ENCODE peak calls at places on chromosomes 7 and 10, in five cellular contexts. B is upper lobe of left lung, X is tibial nerve, P is transverse colon, L is A549. W is an unnamed sample.

GRCh38 chr7:81175291-81175942 is 256.6 kb upstream of the SEMA3C start:
- DNase-seq in B (no peak), X (no peak), P (no peak), L (peak), W (no peak)

GRCh38 chr10:103491729-103492364 is 1.7 kb upstream of the NEURL1 start:
- DNase-seq in B (no peak), X (no peak), P (no peak), L (peak), W (no peak)

GRCh38 chr10:110163841-110164240 is 43.6 kb upstream of the MXI1 start:
- DNase-seq in B (no peak), X (no peak), P (no peak), L (no peak), W (no peak)

GRCh38 chr7:111329367-111330234 is 232.7 kb downstream of the IMMP2L start:
- DNase-seq in B (no peak), X (no peak), P (no peak), L (peak), W (no peak)

GRCh38 chr7:43553999-43554398 is 28.9 kb upstream of the STK17A start:
- DNase-seq in B (peak), X (no peak), P (no peak), L (no peak), W (no peak)

GRCh38 chr7:102426268-102427031 is 6.9 kb upstream of the ORAI2 start:
- DNase-seq in B (peak), X (no peak), P (peak), L (no peak), W (no peak)

GRCh38 chr10:110241407-110241806 is 34.0 kb downstream of the MXI1 start:
- DNase-seq in B (no peak), X (no peak), P (no peak), L (no peak), W (no peak)

GRCh38 chr7:139855498-139856270 is 26.6 kb downstream of the TBXAS1 start:
- DNase-seq in B (peak), X (no peak), P (peak), L (no peak), W (no peak)

GRCh38 chr10:17062493-17063487 is 66.8 kb downstream of the CUBN start:
- DNase-seq in B (no peak), X (peak), P (no peak), L (peak), W (peak)

GRCh38 chr7:158325530-158326381 is 261.9 kb downstream of the PTPRN2 start:
- DNase-seq in B (no peak), X (no peak), P (peak), L (no peak), W (no peak)

GRCh38 chr7:87627634-87627994 is 584 bp upstream of the RUNDC3B start:
- DNase-seq in B (no peak), X (no peak), P (peak), L (peak), W (no peak)

GRCh38 chr7:5429253-5429856 is 5.7 kb upstream of the TNRC18 start:
- DNase-seq in B (peak), X (no peak), P (peak), L (no peak), W (no peak)

GRCh38 chr10:45372251-45372951 is 1.6 kb upstream of the ALOX5 start:
- DNase-seq in B (no peak), X (no peak), P (no peak), L (no peak), W (no peak)

DNA sequence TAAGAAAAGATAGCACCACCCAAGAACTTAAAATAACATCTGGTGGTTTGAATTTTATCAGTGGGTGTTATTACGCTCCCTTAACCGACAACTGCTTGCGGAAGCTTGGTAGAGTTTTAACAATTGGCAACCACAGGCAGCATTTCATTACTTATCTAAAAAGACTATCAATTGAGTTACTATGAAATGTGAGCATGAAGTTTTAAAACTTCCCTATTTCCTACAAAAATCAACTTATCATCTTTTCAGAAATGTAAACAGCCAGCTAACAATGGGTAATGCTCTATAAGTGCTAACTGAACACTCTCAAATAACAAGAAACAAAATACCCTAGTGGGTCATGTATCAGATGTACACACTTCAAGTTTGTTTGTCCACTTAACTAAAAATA is 68.8 kb downstream of the OSBPL3 start:
- DNase-seq in B (no peak), X (no peak), P (no peak), L (no peak), W (no peak)
- TF ChIP-seq EP300 in B (no peak), X (no peak), P (no peak), L (no peak), W (no peak)

GRCh38 chr10:3926268-3926667 is 141.3 kb upstream of the KLF6 start:
- DNase-seq in B (no peak), X (no peak), P (no peak), L (no peak), W (no peak)

GRCh38 chr10:3931224-3931623 is 146.2 kb upstream of the KLF6 start:
- DNase-seq in B (no peak), X (no peak), P (no peak), L (no peak), W (no peak)

GRCh38 chr10:3926675-3927525 is 141.9 kb upstream of the KLF6 start:
- DNase-seq in B (no peak), X (no peak), P (no peak), L (no peak), W (no peak)

GRCh38 chr10:3928078-3928477 is 143.1 kb upstream of the KLF6 start:
- DNase-seq in B (no peak), X (no peak), P (no peak), L (no peak), W (no peak)

GRCh38 chr10:3928569-3928968 is 143.6 kb upstream of the KLF6 start:
- DNase-seq in B (no peak), X (no peak), P (no peak), L (no peak), W (no peak)
- TF ChIP-seq EP300 in B (no peak), X (no peak), P (no peak), L (no peak), W (no peak)

DNA sequence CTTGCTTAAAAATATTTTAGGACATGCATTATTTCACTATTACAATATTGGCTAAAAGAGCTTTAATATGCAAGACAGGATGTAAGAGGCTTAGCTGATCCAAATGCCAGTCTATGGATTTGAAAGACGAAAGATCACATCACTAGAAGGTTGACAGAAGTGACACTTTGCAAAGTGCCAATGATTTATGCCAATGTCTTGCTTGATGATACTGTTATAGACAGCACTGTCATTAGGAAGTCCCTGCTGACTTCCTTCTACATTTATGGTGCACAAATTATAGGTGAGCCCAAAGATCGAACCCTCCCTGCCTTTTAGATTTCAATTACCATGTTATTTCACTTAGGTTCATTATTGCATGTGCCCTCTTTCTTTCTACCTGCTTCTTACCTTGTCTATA is 100.0 kb upstream of the SKAP2 start:
- DNase-seq in B (no peak), X (no peak), P (no peak), L (no peak), W (no peak)
- TF ChIP-seq EP300 in B (no peak), X (no peak), P (no peak), L (no peak), W (no peak)

DNA sequence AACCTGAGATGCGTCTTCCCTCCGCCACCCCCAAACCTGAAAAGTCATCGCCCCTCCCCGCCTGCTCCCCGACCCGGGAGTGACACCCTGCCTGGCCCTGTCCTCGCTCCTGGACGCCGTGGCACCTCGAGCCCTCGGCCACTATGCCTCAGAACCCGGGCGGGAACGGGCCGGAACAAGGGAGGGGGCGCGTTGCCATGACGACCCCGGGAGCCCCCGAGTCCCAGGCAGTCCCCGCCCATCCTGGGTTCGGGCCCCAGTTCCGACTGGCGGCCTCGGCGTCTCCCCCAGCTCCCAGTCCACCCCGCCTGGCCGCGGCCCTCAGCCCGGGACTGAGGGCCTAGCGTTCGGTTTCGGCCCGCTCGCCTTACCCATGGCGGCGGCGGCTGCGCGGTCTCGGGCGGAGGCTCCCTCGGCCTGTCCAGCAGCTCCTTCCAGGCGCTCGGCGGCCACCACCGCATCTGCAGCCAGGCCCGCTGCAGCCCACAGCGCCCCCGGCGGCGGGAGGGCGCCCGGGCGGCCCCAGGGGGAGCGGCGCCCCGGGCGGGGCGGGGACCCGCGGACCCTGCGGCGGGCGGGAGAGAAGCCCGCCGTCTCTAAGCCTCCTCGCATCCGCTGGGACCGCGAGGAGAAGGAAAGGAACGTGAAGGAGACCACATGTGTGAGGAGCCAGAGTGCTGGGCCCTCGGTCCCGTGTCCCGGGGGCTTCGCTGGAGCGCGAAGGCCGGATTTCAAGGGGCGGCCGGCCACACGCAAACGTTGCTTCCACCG is at the start of gene RUFY2:
- DNase-seq in B (peak), X (peak), P (peak), L (peak), W (peak)
- TF ChIP-seq EP300 in B (no peak), X (no peak), P (no peak), L (no peak), W (no peak)

GRCh38 chr7:30914611-30915601 is 3.3 kb downstream of the AQP1 start:
- DNase-seq in B (no peak), X (no peak), P (no peak), L (peak), W (no peak)
- TF ChIP-seq EP300 in B (no peak), X (no peak), P (no peak), L (no peak), W (no peak)

W was measured in suprapubic skin.